ENCODE peak calls at places on chromosomes 12 and 14, in six cellular contexts. One of them, this sample, is unnamed.
A peak's percentile ranks its signal among the peaks of the same experiment; 100 is the strongest.

GRCh38 chr12:51156366-51156765 is 16.6 kb downstream of the TFCP2 start:
- DNase-seq in neural progenitor cell: no peak
- DNase-seq in PC-3: no peak
- DNase-seq in GM23248: no peak
- DNase-seq in HCT116: no peak
- DNase-seq in GM23338: no peak
- DNase-seq in this sample: no peak

GRCh38 chr14:35420036-35420811 is 15.7 kb upstream of the NFKBIA start:
- DNase-seq in neural progenitor cell: no peak
- DNase-seq in PC-3: peak; percentile 74
- DNase-seq in GM23248: peak; percentile 85
- DNase-seq in HCT116: no peak
- DNase-seq in GM23338: no peak
- DNase-seq in this sample: no peak

GRCh38 chr12:109126781-109127180 is 10.4 kb downstream of the ACACB start:
- DNase-seq in neural progenitor cell: no peak
- DNase-seq in PC-3: no peak
- DNase-seq in GM23248: no peak
- DNase-seq in HCT116: no peak
- DNase-seq in GM23338: no peak
- DNase-seq in this sample: no peak

GRCh38 chr14:100979780-100980179 is 76.3 kb upstream of the RTL1 start:
- DNase-seq in neural progenitor cell: no peak
- DNase-seq in PC-3: peak; percentile 90
- DNase-seq in GM23248: peak; percentile 91
- DNase-seq in HCT116: no peak
- DNase-seq in GM23338: no peak
- DNase-seq in this sample: no peak

GRCh38 chr12:3520168-3520567 is 29.2 kb downstream of the PRMT8 start:
- DNase-seq in neural progenitor cell: no peak
- DNase-seq in PC-3: peak; percentile 1
- DNase-seq in GM23248: no peak
- DNase-seq in HCT116: no peak
- DNase-seq in GM23338: no peak
- DNase-seq in this sample: no peak

GRCh38 chr14:87745507-87746118 is 247.4 kb downstream of the GALC start:
- DNase-seq in neural progenitor cell: peak; percentile 62
- DNase-seq in PC-3: peak; percentile 39
- DNase-seq in GM23248: peak; percentile 69
- DNase-seq in HCT116: peak; percentile 3
- DNase-seq in GM23338: peak; percentile 79
- DNase-seq in this sample: peak; percentile 7

GRCh38 chr12:123478762-123479161 is 20.8 kb downstream of the SNRNP35 start:
- DNase-seq in neural progenitor cell: no peak
- DNase-seq in PC-3: no peak
- DNase-seq in GM23248: peak; percentile 32
- DNase-seq in HCT116: no peak
- DNase-seq in GM23338: no peak
- DNase-seq in this sample: no peak

GRCh38 chr14:68514611-68515194 is 278.2 kb downstream of the ZFP36L1 start:
- DNase-seq in neural progenitor cell: no peak
- DNase-seq in PC-3: peak; percentile 57
- DNase-seq in GM23248: no peak
- DNase-seq in HCT116: no peak
- DNase-seq in GM23338: no peak
- DNase-seq in this sample: no peak

GRCh38 chr14:66043921-66044320 is 442.2 kb upstream of the CCDC196 start:
- DNase-seq in neural progenitor cell: no peak
- DNase-seq in PC-3: no peak
- DNase-seq in GM23248: peak; percentile 86
- DNase-seq in HCT116: no peak
- DNase-seq in GM23338: no peak
- DNase-seq in this sample: no peak

GRCh38 chr12:123643911-123644310 is 10.3 kb downstream of the GTF2H3 start:
- DNase-seq in neural progenitor cell: no peak
- DNase-seq in PC-3: no peak
- DNase-seq in GM23248: no peak
- DNase-seq in HCT116: no peak
- DNase-seq in GM23338: no peak
- DNase-seq in this sample: no peak

GRCh38 chr12:51886021-51886710 is 1.7 kb upstream of the ANKRD33 start:
- DNase-seq in neural progenitor cell: no peak
- DNase-seq in PC-3: peak; percentile 83
- DNase-seq in GM23248: peak; percentile 97
- DNase-seq in HCT116: no peak
- DNase-seq in GM23338: peak; percentile 46
- DNase-seq in this sample: peak; percentile 78

GRCh38 chr12:30764251-30764650 is 9.5 kb upstream of the CAPRIN2 start:
- DNase-seq in neural progenitor cell: no peak
- DNase-seq in PC-3: no peak
- DNase-seq in GM23248: no peak
- DNase-seq in HCT116: no peak
- DNase-seq in GM23338: no peak
- DNase-seq in this sample: no peak

GRCh38 chr12:96343347-96343954 is 56.8 kb downstream of the CDK17 start:
- DNase-seq in neural progenitor cell: no peak
- DNase-seq in PC-3: no peak
- DNase-seq in GM23248: peak; percentile 23
- DNase-seq in HCT116: no peak
- DNase-seq in GM23338: no peak
- DNase-seq in this sample: peak; percentile 92

GRCh38 chr14:95233702-95234241 is 76.4 kb upstream of the DICER1 start:
- DNase-seq in neural progenitor cell: no peak
- DNase-seq in PC-3: no peak
- DNase-seq in GM23248: no peak
- DNase-seq in HCT116: no peak
- DNase-seq in GM23338: no peak
- DNase-seq in this sample: no peak

GRCh38 chr14:35051796-35052195 is 5.7 kb downstream of the FAM177A1 start:
- DNase-seq in neural progenitor cell: no peak
- DNase-seq in PC-3: peak; percentile 78
- DNase-seq in GM23248: no peak
- DNase-seq in HCT116: no peak
- DNase-seq in GM23338: no peak
- DNase-seq in this sample: no peak

GRCh38 chr12:88665051-88665450 is 84.8 kb upstream of the KITLG start:
- DNase-seq in neural progenitor cell: no peak
- DNase-seq in PC-3: peak; percentile 52
- DNase-seq in GM23248: peak; percentile 29
- DNase-seq in HCT116: no peak
- DNase-seq in GM23338: no peak
- DNase-seq in this sample: no peak

GRCh38 chr12:55314043-55314442 is at the start of gene OR6C1:
- DNase-seq in neural progenitor cell: no peak
- DNase-seq in PC-3: no peak
- DNase-seq in GM23248: no peak
- DNase-seq in HCT116: no peak
- DNase-seq in GM23338: no peak
- DNase-seq in this sample: no peak

GRCh38 chr12:15334225-15334624 is 11.9 kb downstream of the PTPRO start:
- DNase-seq in neural progenitor cell: no peak
- DNase-seq in PC-3: no peak
- DNase-seq in GM23248: no peak
- DNase-seq in HCT116: no peak
- DNase-seq in GM23338: no peak
- DNase-seq in this sample: no peak

GRCh38 chr14:61561657-61562276 is 133.5 kb upstream of the HIF1A start:
- DNase-seq in neural progenitor cell: no peak
- DNase-seq in PC-3: peak; percentile 99
- DNase-seq in GM23248: peak; percentile 96
- DNase-seq in HCT116: peak; percentile 82
- DNase-seq in GM23338: peak; percentile 36
- DNase-seq in this sample: no peak

GRCh38 chr14:31965735-31966598 is 111.1 kb upstream of the ARHGAP5 start:
- DNase-seq in neural progenitor cell: no peak
- DNase-seq in PC-3: peak; percentile 17
- DNase-seq in GM23248: peak; percentile 34
- DNase-seq in HCT116: no peak
- DNase-seq in GM23338: no peak
- DNase-seq in this sample: no peak

GRCh38 chr12:46569826-46570390 is 197.3 kb upstream of the SLC38A2 start:
- DNase-seq in neural progenitor cell: no peak
- DNase-seq in PC-3: no peak
- DNase-seq in GM23248: no peak
- DNase-seq in HCT116: no peak
- DNase-seq in GM23338: no peak
- DNase-seq in this sample: no peak

GRCh38 chr14:34020014-34020413 is 69.1 kb upstream of the EGLN3 start:
- DNase-seq in neural progenitor cell: no peak
- DNase-seq in PC-3: no peak
- DNase-seq in GM23248: no peak
- DNase-seq in HCT116: no peak
- DNase-seq in GM23338: no peak
- DNase-seq in this sample: no peak

GRCh38 chr14:91169951-91170350 is 56.1 kb downstream of the DGLUCY start:
- DNase-seq in neural progenitor cell: no peak
- DNase-seq in PC-3: no peak
- DNase-seq in GM23248: no peak
- DNase-seq in HCT116: no peak
- DNase-seq in GM23338: no peak
- DNase-seq in this sample: no peak

DNA sequence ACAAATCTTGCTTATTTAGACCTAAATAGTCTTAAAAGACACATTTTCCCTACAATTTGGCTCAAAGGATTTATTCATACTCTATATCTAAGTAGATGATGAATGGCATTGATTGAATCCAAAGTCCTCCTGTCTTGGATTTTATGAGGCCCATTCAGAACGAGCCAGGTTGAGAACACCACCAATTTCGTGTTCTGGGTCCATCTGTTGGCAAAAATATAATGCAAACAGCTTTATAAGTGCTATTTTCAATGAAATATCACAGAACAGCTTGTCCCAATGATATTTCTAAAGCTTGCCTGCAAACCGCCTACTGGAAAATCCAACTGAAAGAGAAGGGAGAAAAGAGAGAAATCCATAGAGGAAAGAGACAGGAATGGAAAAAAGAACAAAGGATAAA is 204.8 kb upstream of the GARIN6 start:
- DNase-seq in neural progenitor cell: no peak
- DNase-seq in PC-3: no peak
- DNase-seq in GM23248: no peak
- DNase-seq in HCT116: no peak
- DNase-seq in GM23338: no peak
- DNase-seq in this sample: no peak
- TF ChIP-seq EZH2 in neural progenitor cell: no peak
- TF ChIP-seq EZH2 in PC-3: no peak
- TF ChIP-seq EZH2 in GM23248: no peak
- TF ChIP-seq EZH2 in HCT116: no peak
- TF ChIP-seq EZH2 in GM23338: no peak
- TF ChIP-seq EZH2 in this sample: no peak

GRCh38 chr14:93708311-93708734 is 80.0 kb downstream of the PRIMA1 start:
- DNase-seq in neural progenitor cell: no peak
- DNase-seq in PC-3: no peak
- DNase-seq in GM23248: no peak
- DNase-seq in HCT116: no peak
- DNase-seq in GM23338: no peak
- DNase-seq in this sample: no peak
- H3K4me2 ChIP-seq in neural progenitor cell: no peak overlapping the region
- H3K4me2 ChIP-seq in PC-3: no peak overlapping the region
- H3K4me2 ChIP-seq in GM23248: no peak overlapping the region
- H3K4me2 ChIP-seq in HCT116: no peak overlapping the region
- H3K4me2 ChIP-seq in GM23338: no peak overlapping the region
- H3K4me2 ChIP-seq in this sample: no peak overlapping the region

DNA sequence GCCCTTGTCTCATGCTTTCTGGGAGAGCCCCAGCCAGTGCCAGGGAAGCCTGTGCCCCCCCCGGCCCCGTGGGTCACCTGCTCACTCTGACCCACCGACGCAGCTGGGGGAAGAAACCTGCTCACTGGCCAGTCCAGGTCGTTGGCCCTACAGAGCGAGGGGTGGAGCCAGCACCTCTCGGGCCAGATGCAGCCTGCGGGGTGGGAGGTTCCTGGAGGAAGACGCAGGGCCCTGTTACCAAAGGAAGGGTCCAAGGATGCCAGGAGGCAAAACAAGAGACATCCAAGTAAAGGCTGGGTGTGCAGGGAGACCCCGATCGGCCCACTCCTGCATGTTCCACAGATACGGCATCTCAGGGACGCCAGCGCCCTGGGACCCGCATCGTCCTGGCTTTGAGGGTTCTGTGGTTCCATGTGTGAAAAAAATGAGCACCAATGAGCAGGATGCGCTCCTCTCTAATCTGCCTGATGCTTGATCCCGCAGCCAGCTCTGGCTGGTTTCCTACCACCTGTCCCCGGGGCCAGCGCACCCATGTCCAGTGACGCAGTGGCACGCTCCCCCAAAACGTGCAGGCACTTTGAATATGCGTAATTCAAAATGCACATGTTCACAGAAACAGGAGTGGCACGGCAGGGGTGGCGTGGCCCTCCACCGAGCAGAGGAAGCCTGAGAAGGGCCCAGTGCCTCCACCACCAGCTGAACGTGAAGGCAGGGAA is 66.0 kb upstream of the GALNT9 start:
- DNase-seq in neural progenitor cell: no peak
- DNase-seq in PC-3: no peak
- DNase-seq in GM23248: no peak
- DNase-seq in HCT116: no peak
- DNase-seq in GM23338: no peak
- DNase-seq in this sample: no peak
- TF ChIP-seq EZH2phosphoT487 in neural progenitor cell: no peak
- TF ChIP-seq EZH2phosphoT487 in PC-3: no peak
- TF ChIP-seq EZH2phosphoT487 in GM23248: no peak
- TF ChIP-seq EZH2phosphoT487 in HCT116: no peak
- TF ChIP-seq EZH2phosphoT487 in GM23338: no peak
- TF ChIP-seq EZH2phosphoT487 in this sample: no peak

DNA sequence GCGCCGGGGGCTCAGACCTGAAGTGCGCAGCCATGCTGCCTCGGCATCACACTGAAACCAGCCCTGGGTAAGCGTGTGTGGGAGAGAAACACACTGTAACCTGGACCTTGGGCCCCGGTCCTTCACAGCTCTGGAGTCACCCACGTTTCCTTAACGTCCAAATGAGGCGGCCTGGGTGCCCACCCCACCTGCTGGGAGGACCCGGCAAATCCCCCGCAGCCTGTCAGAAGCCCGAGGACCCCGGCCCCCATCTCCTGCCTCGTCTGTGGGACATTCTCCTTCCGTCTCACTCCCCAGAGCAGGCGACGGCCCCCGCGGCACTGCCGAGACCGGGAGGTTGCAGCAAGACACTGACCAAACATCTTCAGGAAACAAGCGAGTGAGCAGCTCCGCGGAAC is 66.5 kb upstream of the GALNT9 start:
- DNase-seq in neural progenitor cell: no peak
- DNase-seq in PC-3: no peak
- DNase-seq in GM23248: no peak
- DNase-seq in HCT116: no peak
- DNase-seq in GM23338: no peak
- DNase-seq in this sample: no peak
- TF ChIP-seq EZH2 in neural progenitor cell: no peak
- TF ChIP-seq EZH2 in PC-3: no peak
- TF ChIP-seq EZH2 in GM23248: no peak
- TF ChIP-seq EZH2 in HCT116: no peak
- TF ChIP-seq EZH2 in GM23338: no peak
- TF ChIP-seq EZH2 in this sample: no peak

This sample was measured in MM.1S.